ENCODE peak calls at places on chromosomes 12 and 14, in nine cellular contexts. Z, Q, M, U, W, H, A, G and L are unnamed samples. For H3K9me3, the result is how much of the 10 kb centered on the place peaks cover.

GRCh38 chr12:122860052-122860853 is 25.0 kb downstream of the HIP1R start:
- DNase-seq in Z (peak), Q (peak), M (peak), U (peak), W (peak), H (peak), A (peak), G (peak), L (peak)

GRCh38 chr12:92109613-92110012 is 36.0 kb downstream of the BTG1 start:
- DNase-seq in Z (no peak), Q (peak), M (no peak), U (no peak), W (no peak), H (no peak), A (no peak), G (no peak), L (no peak)

GRCh38 chr12:109868182-109869051 is 11.9 kb downstream of the GLTP start:
- DNase-seq in Z (no peak), Q (no peak), M (no peak), U (no peak), W (no peak), H (no peak), A (no peak), G (no peak), L (no peak)

GRCh38 chr12:122094735-122095561 is 16.4 kb downstream of the MLXIP start:
- DNase-seq in Z (peak), Q (no peak), M (no peak), U (no peak), W (peak), H (peak), A (no peak), G (no peak), L (no peak)

GRCh38 chr14:21825147-21825743 is 151.6 kb upstream of the OR4E1 start:
- DNase-seq in Z (peak), Q (peak), M (peak), U (no peak), W (no peak), H (peak), A (no peak), G (no peak), L (no peak)

GRCh38 chr14:54901380-54902142 is 1.1 kb downstream of the GCH1 start:
- DNase-seq in Z (no peak), Q (no peak), M (no peak), U (peak), W (peak), H (no peak), A (no peak), G (no peak), L (peak)

GRCh38 chr12:54868690-54869089 is 14.4 kb downstream of the MUCL1 start:
- DNase-seq in Z (no peak), Q (no peak), M (no peak), U (no peak), W (no peak), H (no peak), A (no peak), G (no peak), L (no peak)

GRCh38 chr14:93592786-93593185 is 162.0 kb downstream of the UNC79 start:
- DNase-seq in Z (no peak), Q (no peak), M (no peak), U (no peak), W (no peak), H (peak), A (no peak), G (no peak), L (no peak)

GRCh38 chr14:58296731-58297130 is 1.6 kb upstream of the ARID4A start:
- DNase-seq in Z (peak), Q (no peak), M (no peak), U (no peak), W (no peak), H (no peak), A (no peak), G (no peak), L (no peak)

GRCh38 chr12:26699237-26699636 is 133.8 kb downstream of the ITPR2 start:
- DNase-seq in Z (peak), Q (no peak), M (no peak), U (no peak), W (no peak), H (no peak), A (no peak), G (no peak), L (no peak)

GRCh38 chr14:60485600-60486251 is at the start of gene C14orf39:
- DNase-seq in Z (peak), Q (peak), M (no peak), U (no peak), W (no peak), H (peak), A (peak), G (no peak), L (peak)

GRCh38 chr12:66941150-66941549 is 262.3 kb upstream of the GRIP1 start:
- DNase-seq in Z (no peak), Q (no peak), M (no peak), U (no peak), W (no peak), H (no peak), A (no peak), G (no peak), L (no peak)

GRCh38 chr12:25009511-25010092 is 60.7 kb upstream of the BCAT1 start:
- DNase-seq in Z (no peak), Q (no peak), M (no peak), U (no peak), W (no peak), H (no peak), A (no peak), G (no peak), L (no peak)

GRCh38 chr14:103022669-103023044 is 34.7 kb downstream of the CDC42BPB start:
- DNase-seq in Z (no peak), Q (no peak), M (no peak), U (no peak), W (no peak), H (no peak), A (no peak), G (no peak), L (no peak)
- H3K4me3 ChIP-seq in Z (no peak), Q (no peak), M (no peak), U (no peak), W (no peak), H (no peak), A (no peak), G (no peak), L (no peak)

DNA sequence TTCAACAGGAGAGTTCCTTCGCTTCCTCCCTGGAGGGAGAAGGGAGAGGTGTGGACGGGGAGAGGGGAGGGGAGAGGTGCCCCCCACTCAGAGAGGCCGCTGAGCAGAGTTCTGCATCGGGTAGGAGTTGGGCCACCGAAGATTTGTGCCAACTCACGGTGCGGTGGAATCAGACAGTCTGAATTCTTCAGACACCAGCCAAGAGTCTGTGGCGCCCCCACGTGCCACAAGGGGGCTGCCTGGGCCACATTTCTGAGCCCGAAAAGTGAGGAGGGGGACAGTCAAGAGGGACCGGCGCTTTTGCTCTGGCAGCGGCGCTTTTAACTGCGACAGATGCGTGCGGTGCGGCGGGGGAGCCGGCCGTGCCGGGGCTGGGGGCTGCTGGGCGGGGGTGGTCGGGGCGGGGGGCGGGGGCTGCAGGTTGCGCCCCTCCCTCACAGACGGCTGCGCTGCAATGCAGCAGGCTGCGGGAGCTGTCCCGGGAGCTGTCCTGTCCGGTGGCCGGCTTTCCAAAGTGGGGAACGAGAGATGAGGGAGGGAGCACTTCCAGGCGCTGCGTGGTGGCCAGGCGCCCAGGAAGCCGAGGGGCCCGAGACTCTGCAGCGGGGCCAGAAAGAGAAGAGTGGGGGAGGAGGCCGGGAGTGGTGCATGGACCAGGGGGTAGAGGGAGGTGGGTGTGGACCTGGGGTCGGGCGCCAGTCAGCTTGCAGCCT is 941 bp upstream of the RTL1 start:
- DNase-seq in Z (no peak), Q (peak), M (no peak), U (peak), W (no peak), H (peak), A (no peak), G (no peak), L (peak)
- TF ChIP-seq CTCF in Z (peak), Q (peak), M (peak), U (no peak), W (no peak), H (peak), A (no peak), G (no peak), L (no peak)

GRCh38 chr12:34386621-34387255 is 364.4 kb downstream of the ALG10 start:
- DNase-seq in Z (no peak), Q (no peak), M (no peak), U (no peak), W (no peak), H (no peak), A (no peak), G (no peak), L (no peak)

GRCh38 chr12:34388636-34389377 is 366.5 kb downstream of the ALG10 start:
- DNase-seq in Z (no peak), Q (no peak), M (no peak), U (no peak), W (no peak), H (no peak), A (peak), G (no peak), L (no peak)

GRCh38 chr12:34386016-34386415 is 363.7 kb downstream of the ALG10 start:
- DNase-seq in Z (no peak), Q (no peak), M (no peak), U (no peak), W (no peak), H (no peak), A (no peak), G (no peak), L (no peak)

GRCh38 chr12:34389378-34390170 is 367.3 kb downstream of the ALG10 start:
- DNase-seq in Z (no peak), Q (no peak), M (no peak), U (no peak), W (no peak), H (no peak), A (peak), G (no peak), L (no peak)

GRCh38 chr12:34387711-34388635 is 365.7 kb downstream of the ALG10 start:
- DNase-seq in Z (no peak), Q (no peak), M (no peak), U (no peak), W (no peak), H (no peak), A (no peak), G (no peak), L (no peak)
- H3K9me3 ChIP-seq in Z (half or more), Q (under half), M (under half), U (under half), W (under half), H (under half), A (half or more), G (under half), L (under half)

GRCh38 chr14:75426332-75427125 is 1.3 kb upstream of the JDP2 start:
- DNase-seq in Z (no peak), Q (no peak), M (no peak), U (no peak), W (no peak), H (no peak), A (no peak), G (no peak), L (no peak)
- H3K4me3 ChIP-seq in Z (no peak), Q (peak), M (no peak), U (peak), W (no peak), H (no peak), A (no peak), G (peak), L (peak)

GRCh38 chr14:25034803-25035681 is 14.9 kb downstream of the STXBP6 start:
- DNase-seq in Z (no peak), Q (no peak), M (no peak), U (no peak), W (no peak), H (no peak), A (no peak), G (no peak), L (no peak)

GRCh38 chr14:25037032-25037431 is 12.9 kb downstream of the STXBP6 start:
- DNase-seq in Z (no peak), Q (no peak), M (no peak), U (no peak), W (no peak), H (peak), A (no peak), G (no peak), L (no peak)

GRCh38 chr14:25026476-25027137 is 23.3 kb downstream of the STXBP6 start:
- DNase-seq in Z (no peak), Q (no peak), M (no peak), U (no peak), W (no peak), H (no peak), A (no peak), G (no peak), L (no peak)

GRCh38 chr14:25033358-25033757 is 16.6 kb downstream of the STXBP6 start:
- DNase-seq in Z (no peak), Q (no peak), M (no peak), U (no peak), W (no peak), H (no peak), A (no peak), G (no peak), L (no peak)

DNA sequence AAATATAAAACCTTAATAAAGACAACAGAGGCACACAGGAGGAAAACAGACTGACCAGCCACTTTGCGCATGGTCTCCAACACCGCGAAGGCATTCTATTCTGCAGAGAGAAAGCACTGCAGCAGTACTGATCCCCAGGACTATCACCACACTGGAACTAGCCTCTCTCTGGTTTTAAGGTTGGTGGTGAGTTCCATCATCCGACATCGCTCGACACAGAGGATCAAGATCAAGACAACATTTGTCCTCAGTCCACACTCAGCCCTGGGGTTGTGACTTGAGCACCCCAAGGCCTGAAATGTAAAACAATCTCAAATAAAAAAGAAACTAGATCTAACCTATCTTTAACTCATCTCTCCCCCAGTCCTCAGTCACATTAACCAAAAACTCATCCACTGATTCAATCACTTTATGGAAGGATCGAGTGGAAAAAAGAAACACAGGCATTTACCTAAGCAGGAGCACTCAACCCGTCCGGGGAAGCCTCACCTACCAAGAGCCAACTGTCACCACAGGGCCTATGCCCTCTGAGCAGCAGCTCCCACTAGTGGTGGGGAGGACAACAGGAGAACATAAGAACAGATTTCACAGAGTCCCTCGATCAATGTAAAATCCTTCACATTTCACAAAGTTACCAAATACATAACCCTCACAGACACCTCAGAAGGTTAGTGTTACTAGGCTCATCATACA is 17.7 kb downstream of the STXBP6 start:
- DNase-seq in Z (no peak), Q (peak), M (no peak), U (no peak), W (no peak), H (no peak), A (no peak), G (no peak), L (peak)
- TF ChIP-seq CTCF in Z (no peak), Q (peak), M (no peak), U (no peak), W (no peak), H (peak), A (no peak), G (no peak), L (peak)

DNA sequence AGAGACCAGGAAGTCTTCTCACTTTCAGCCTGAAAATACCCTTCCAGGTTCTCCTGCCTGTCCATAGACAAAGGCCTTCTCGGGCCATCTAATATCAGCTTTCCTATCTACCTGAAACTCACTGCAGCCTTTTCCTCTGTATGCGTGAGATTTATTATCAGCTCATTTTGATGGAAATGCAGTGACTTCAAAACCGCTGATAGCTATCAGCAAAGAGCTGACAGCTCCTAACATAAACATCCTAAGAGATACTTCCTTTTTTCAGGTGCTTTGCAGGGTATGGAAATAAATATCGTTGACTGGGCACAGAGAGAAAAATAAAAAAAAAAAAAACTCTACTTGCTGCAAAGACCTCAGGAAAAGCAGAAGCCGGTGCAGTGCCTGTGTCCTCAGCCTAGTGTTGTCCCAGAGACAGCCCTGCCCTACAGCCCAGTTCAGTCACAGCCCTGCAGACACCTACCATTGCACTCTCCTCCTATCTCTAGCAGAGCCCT is 215.0 kb upstream of the EGLN3 start:
- DNase-seq in Z (no peak), Q (peak), M (no peak), U (no peak), W (no peak), H (no peak), A (no peak), G (no peak), L (no peak)
- H3K9me3 ChIP-seq in Z (under half), Q (under half), M (under half), U (under half), W (under half), H (under half), A (under half), G (under half), L (under half)

GRCh38 chr12:103783744-103784664 is 57.0 kb downstream of the NT5DC3 start:
- DNase-seq in Z (no peak), Q (no peak), M (no peak), U (no peak), W (peak), H (no peak), A (peak), G (peak), L (no peak)
- H3K4me3 ChIP-seq in Z (no peak), Q (no peak), M (no peak), U (no peak), W (no peak), H (no peak), A (no peak), G (no peak), L (no peak)

GRCh38 chr14:36750244-36750643 is 88.6 kb downstream of the PAX9 start:
- DNase-seq in Z (no peak), Q (no peak), M (no peak), U (no peak), W (no peak), H (no peak), A (no peak), G (no peak), L (no peak)
- TF ChIP-seq CTCF in Z (no peak), Q (no peak), M (no peak), U (no peak), W (no peak), H (no peak), A (no peak), G (no peak), L (no peak)